ENCODE peak calls at places on chromosome 9, in seven cellular contexts. One of them, this sample, is unnamed.

GRCh38 chr9:108282872-108283271 is 572.9 kb downstream of the ACTL7B start:
- DNase-seq in trophoblast cell: no peak
- DNase-seq in IMR-90: peak; percentile 8
- DNase-seq in H9: no peak
- DNase-seq in neuronal stem cell: no peak
- DNase-seq in mesenchymal stem cell: no peak
- DNase-seq in H1: no peak
- DNase-seq in this sample: peak; percentile 42

GRCh38 chr9:21684831-21685362 is 117.5 kb upstream of the MTAP start:
- DNase-seq in trophoblast cell: no peak
- DNase-seq in IMR-90: peak; percentile 87
- DNase-seq in H9: no peak
- DNase-seq in neuronal stem cell: no peak
- DNase-seq in mesenchymal stem cell: peak; percentile 43
- DNase-seq in H1: no peak
- DNase-seq in this sample: peak; percentile 58

GRCh38 chr9:83986765-83987401 is 6.3 kb downstream of the RMI1 start:
- DNase-seq in trophoblast cell: peak; percentile 79
- DNase-seq in IMR-90: peak; percentile 37
- DNase-seq in H9: no peak
- DNase-seq in neuronal stem cell: no peak
- DNase-seq in mesenchymal stem cell: no peak
- DNase-seq in H1: no peak
- DNase-seq in this sample: no peak

GRCh38 chr9:93505518-93506123 is 52.2 kb upstream of the FAM120AOS start:
- DNase-seq in trophoblast cell: no peak
- DNase-seq in IMR-90: no peak
- DNase-seq in H9: no peak
- DNase-seq in neuronal stem cell: no peak
- DNase-seq in mesenchymal stem cell: peak; percentile 14
- DNase-seq in H1: no peak
- DNase-seq in this sample: no peak

GRCh38 chr9:130542457-130543228 is 36.7 kb upstream of the FUBP3 start:
- DNase-seq in trophoblast cell: no peak
- DNase-seq in IMR-90: no peak
- DNase-seq in H9: no peak
- DNase-seq in neuronal stem cell: no peak
- DNase-seq in mesenchymal stem cell: no peak
- DNase-seq in H1: no peak
- DNase-seq in this sample: no peak

GRCh38 chr9:108439967-108440366 is 415.8 kb downstream of the ACTL7B start:
- DNase-seq in trophoblast cell: peak; percentile 17
- DNase-seq in IMR-90: peak; percentile 76
- DNase-seq in H9: no peak
- DNase-seq in neuronal stem cell: no peak
- DNase-seq in mesenchymal stem cell: peak; percentile 73
- DNase-seq in H1: no peak
- DNase-seq in this sample: no peak

GRCh38 chr9:82601272-82601835 is 461.6 kb downstream of the RASEF start:
- DNase-seq in trophoblast cell: no peak
- DNase-seq in IMR-90: peak; percentile 74
- DNase-seq in H9: no peak
- DNase-seq in neuronal stem cell: no peak
- DNase-seq in mesenchymal stem cell: peak; percentile 83
- DNase-seq in H1: no peak
- DNase-seq in this sample: no peak

GRCh38 chr9:89592963-89593775 is 11.6 kb upstream of the GADD45G start:
- DNase-seq in trophoblast cell: peak; percentile 65
- DNase-seq in IMR-90: peak; percentile 57
- DNase-seq in H9: peak; percentile 90
- DNase-seq in neuronal stem cell: peak; percentile 44
- DNase-seq in mesenchymal stem cell: peak; percentile 92
- DNase-seq in H1: peak; percentile 72
- DNase-seq in this sample: peak; percentile 97

GRCh38 chr9:120942186-120943001 is 15.8 kb upstream of the TRAF1 start:
- DNase-seq in trophoblast cell: no peak
- DNase-seq in IMR-90: no peak
- DNase-seq in H9: no peak
- DNase-seq in neuronal stem cell: no peak
- DNase-seq in mesenchymal stem cell: no peak
- DNase-seq in H1: no peak
- DNase-seq in this sample: peak; percentile 44

GRCh38 chr9:119003218-119003617 is 366.0 kb downstream of the BRINP1 start:
- DNase-seq in trophoblast cell: no peak
- DNase-seq in IMR-90: peak; percentile 29
- DNase-seq in H9: no peak
- DNase-seq in neuronal stem cell: no peak
- DNase-seq in mesenchymal stem cell: peak; percentile 63
- DNase-seq in H1: no peak
- DNase-seq in this sample: no peak

GRCh38 chr9:89753472-89754055 is 148.8 kb downstream of the GADD45G start:
- DNase-seq in trophoblast cell: no peak
- DNase-seq in IMR-90: no peak
- DNase-seq in H9: no peak
- DNase-seq in neuronal stem cell: no peak
- DNase-seq in mesenchymal stem cell: no peak
- DNase-seq in H1: no peak
- DNase-seq in this sample: no peak

GRCh38 chr9:135296783-135297715 is 182.5 kb upstream of the PPP1R26 start:
- DNase-seq in trophoblast cell: no peak
- DNase-seq in IMR-90: no peak
- DNase-seq in H9: peak; percentile 26
- DNase-seq in neuronal stem cell: no peak
- DNase-seq in mesenchymal stem cell: no peak
- DNase-seq in H1: no peak
- DNase-seq in this sample: no peak

GRCh38 chr9:70979971-70980370 is 141.4 kb downstream of the TRPM3 start:
- DNase-seq in trophoblast cell: no peak
- DNase-seq in IMR-90: peak; percentile 31
- DNase-seq in H9: no peak
- DNase-seq in neuronal stem cell: no peak
- DNase-seq in mesenchymal stem cell: no peak
- DNase-seq in H1: no peak
- DNase-seq in this sample: no peak

GRCh38 chr9:2359821-2360220 is 261.8 kb upstream of the VLDLR start:
- DNase-seq in trophoblast cell: no peak
- DNase-seq in IMR-90: no peak
- DNase-seq in H9: no peak
- DNase-seq in neuronal stem cell: peak; percentile 31
- DNase-seq in mesenchymal stem cell: no peak
- DNase-seq in H1: no peak
- DNase-seq in this sample: no peak

GRCh38 chr9:11269036-11269435 is 656.2 kb upstream of the PTPRD start:
- DNase-seq in trophoblast cell: no peak
- DNase-seq in IMR-90: no peak
- DNase-seq in H9: no peak
- DNase-seq in neuronal stem cell: no peak
- DNase-seq in mesenchymal stem cell: no peak
- DNase-seq in H1: no peak
- DNase-seq in this sample: peak; percentile 49

GRCh38 chr9:131082774-131083512 is 13.4 kb upstream of the AIF1L start:
- DNase-seq in trophoblast cell: no peak
- DNase-seq in IMR-90: no peak
- DNase-seq in H9: no peak
- DNase-seq in neuronal stem cell: no peak
- DNase-seq in mesenchymal stem cell: no peak
- DNase-seq in H1: no peak
- DNase-seq in this sample: no peak

GRCh38 chr9:128642675-128643074 is 14.0 kb downstream of the DYNC2I2 start:
- DNase-seq in trophoblast cell: no peak
- DNase-seq in IMR-90: no peak
- DNase-seq in H9: no peak
- DNase-seq in neuronal stem cell: no peak
- DNase-seq in mesenchymal stem cell: no peak
- DNase-seq in H1: no peak
- DNase-seq in this sample: no peak

GRCh38 chr9:120926397-120926928 is at the start of gene TRAF1:
- DNase-seq in trophoblast cell: no peak
- DNase-seq in IMR-90: peak; percentile 45
- DNase-seq in H9: no peak
- DNase-seq in neuronal stem cell: no peak
- DNase-seq in mesenchymal stem cell: no peak
- DNase-seq in H1: no peak
- DNase-seq in this sample: no peak

GRCh38 chr9:14912849-14913248 is 2.6 kb upstream of the FREM1 start:
- DNase-seq in trophoblast cell: no peak
- DNase-seq in IMR-90: no peak
- DNase-seq in H9: no peak
- DNase-seq in neuronal stem cell: no peak
- DNase-seq in mesenchymal stem cell: no peak
- DNase-seq in H1: no peak
- DNase-seq in this sample: no peak

GRCh38 chr9:94150279-94150828 is 66.1 kb downstream of the PTPDC1 start:
- DNase-seq in trophoblast cell: no peak
- DNase-seq in IMR-90: no peak
- DNase-seq in H9: no peak
- DNase-seq in neuronal stem cell: no peak
- DNase-seq in mesenchymal stem cell: no peak
- DNase-seq in H1: no peak
- DNase-seq in this sample: no peak

GRCh38 chr9:105639936-105640335 is 22.3 kb upstream of the TAL2 start:
- DNase-seq in trophoblast cell: no peak
- DNase-seq in IMR-90: no peak
- DNase-seq in H9: no peak
- DNase-seq in neuronal stem cell: no peak
- DNase-seq in mesenchymal stem cell: no peak
- DNase-seq in H1: no peak
- DNase-seq in this sample: no peak

GRCh38 chr9:105637787-105638395 is 24.4 kb upstream of the TAL2 start:
- DNase-seq in trophoblast cell: no peak
- DNase-seq in IMR-90: peak; percentile 3
- DNase-seq in H9: no peak
- DNase-seq in neuronal stem cell: no peak
- DNase-seq in mesenchymal stem cell: no peak
- DNase-seq in H1: no peak
- DNase-seq in this sample: peak; percentile 8

GRCh38 chr9:105646879-105647594 is 15.2 kb upstream of the TAL2 start:
- DNase-seq in trophoblast cell: no peak
- DNase-seq in IMR-90: no peak
- DNase-seq in H9: no peak
- DNase-seq in neuronal stem cell: no peak
- DNase-seq in mesenchymal stem cell: no peak
- DNase-seq in H1: no peak
- DNase-seq in this sample: peak; percentile 17

GRCh38 chr9:105647595-105648349 is 14.5 kb upstream of the TAL2 start:
- DNase-seq in trophoblast cell: no peak
- DNase-seq in IMR-90: peak; percentile 16
- DNase-seq in H9: peak; percentile 51
- DNase-seq in neuronal stem cell: no peak
- DNase-seq in mesenchymal stem cell: no peak
- DNase-seq in H1: peak; percentile 33
- DNase-seq in this sample: peak; percentile 79

DNA sequence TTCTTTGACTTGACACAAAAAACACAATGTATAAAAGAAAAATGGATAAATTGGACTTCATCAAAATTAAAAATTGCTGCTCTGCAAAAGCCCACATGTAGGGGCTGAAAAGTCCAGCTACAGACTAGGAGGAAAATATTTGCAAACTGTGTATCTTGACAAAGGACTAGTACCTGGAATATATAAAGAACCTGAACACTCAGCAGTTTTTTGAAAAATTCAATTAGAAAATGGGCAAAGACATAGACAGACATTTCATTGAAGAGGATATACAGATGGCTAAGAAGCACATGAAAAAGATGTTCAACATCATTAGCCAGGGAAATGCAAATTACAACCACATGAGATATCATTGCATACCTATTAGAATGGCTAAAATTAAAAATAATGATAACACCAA is 18.5 kb upstream of the TAL2 start:
- DNase-seq in trophoblast cell: no peak
- DNase-seq in IMR-90: no peak
- DNase-seq in H9: no peak
- DNase-seq in neuronal stem cell: no peak
- DNase-seq in mesenchymal stem cell: no peak
- DNase-seq in H1: no peak
- DNase-seq in this sample: no peak
- H2BK120ac ChIP-seq in trophoblast cell: no peak overlapping the region
- H2BK120ac ChIP-seq in IMR-90: no peak overlapping the region
- H2BK120ac ChIP-seq in H9: no peak overlapping the region
- H2BK120ac ChIP-seq in neuronal stem cell: no peak overlapping the region
- H2BK120ac ChIP-seq in mesenchymal stem cell: no peak overlapping the region
- H2BK120ac ChIP-seq in H1: no peak overlapping the region
- H2BK120ac ChIP-seq in this sample: no peak overlapping the region

GRCh38 chr9:18805386-18805785 is 227.6 kb downstream of the SAXO1 start:
- DNase-seq in trophoblast cell: no peak
- DNase-seq in IMR-90: no peak
- DNase-seq in H9: peak; percentile 30
- DNase-seq in neuronal stem cell: no peak
- DNase-seq in mesenchymal stem cell: no peak
- DNase-seq in H1: no peak
- DNase-seq in this sample: peak; percentile 84
- H2BK120ac ChIP-seq in trophoblast cell: no peak overlapping the region
- H2BK120ac ChIP-seq in IMR-90: no peak overlapping the region
- H2BK120ac ChIP-seq in H9: no peak overlapping the region
- H2BK120ac ChIP-seq in neuronal stem cell: no peak overlapping the region
- H2BK120ac ChIP-seq in mesenchymal stem cell: no peak overlapping the region
- H2BK120ac ChIP-seq in H1: no peak overlapping the region
- H2BK120ac ChIP-seq in this sample: no peak overlapping the region

GRCh38 chr9:103335461-103335860 is 340.3 kb downstream of the CYLC2 start:
- DNase-seq in trophoblast cell: no peak
- DNase-seq in IMR-90: no peak
- DNase-seq in H9: no peak
- DNase-seq in neuronal stem cell: no peak
- DNase-seq in mesenchymal stem cell: no peak
- DNase-seq in H1: no peak
- DNase-seq in this sample: no peak
- H2BK120ac ChIP-seq in trophoblast cell: no peak overlapping the region
- H2BK120ac ChIP-seq in IMR-90: no peak overlapping the region
- H2BK120ac ChIP-seq in H9: no peak overlapping the region
- H2BK120ac ChIP-seq in neuronal stem cell: no peak overlapping the region
- H2BK120ac ChIP-seq in mesenchymal stem cell: no peak overlapping the region
- H2BK120ac ChIP-seq in H1: no peak overlapping the region
- H2BK120ac ChIP-seq in this sample: no peak overlapping the region

GRCh38 chr9:26775405-26775804 is 117.2 kb downstream of the CAAP1 start:
- DNase-seq in trophoblast cell: no peak
- DNase-seq in IMR-90: no peak
- DNase-seq in H9: no peak
- DNase-seq in neuronal stem cell: no peak
- DNase-seq in mesenchymal stem cell: no peak
- DNase-seq in H1: no peak
- DNase-seq in this sample: no peak
- H2BK120ac ChIP-seq in trophoblast cell: no peak overlapping the region
- H2BK120ac ChIP-seq in IMR-90: no peak overlapping the region
- H2BK120ac ChIP-seq in H9: no peak overlapping the region
- H2BK120ac ChIP-seq in neuronal stem cell: no peak overlapping the region
- H2BK120ac ChIP-seq in mesenchymal stem cell: no peak overlapping the region
- H2BK120ac ChIP-seq in H1: no peak overlapping the region
- H2BK120ac ChIP-seq in this sample: no peak overlapping the region

DNA sequence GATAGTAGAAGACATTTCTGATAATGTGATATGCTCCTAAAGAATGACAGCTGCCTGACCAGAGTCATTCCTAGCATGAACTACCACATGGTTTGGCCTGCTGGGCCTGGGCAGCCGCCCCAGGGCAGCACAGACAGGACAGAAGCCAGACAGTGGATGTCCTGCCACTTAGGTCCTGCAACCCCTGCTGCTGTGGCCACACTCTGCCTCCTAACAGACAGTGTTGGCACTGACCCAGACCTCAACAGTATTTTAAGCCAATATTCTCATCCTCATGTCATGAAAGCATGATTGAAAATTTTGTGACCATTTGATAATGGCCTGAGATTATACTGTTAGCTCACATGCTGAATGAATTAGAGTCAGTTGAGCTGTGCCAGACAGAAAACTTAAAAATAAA is 15.8 kb downstream of the CENPP start:
- DNase-seq in trophoblast cell: no peak
- DNase-seq in IMR-90: no peak
- DNase-seq in H9: no peak
- DNase-seq in neuronal stem cell: no peak
- DNase-seq in mesenchymal stem cell: no peak
- DNase-seq in H1: no peak
- DNase-seq in this sample: no peak
- H2BK120ac ChIP-seq in trophoblast cell: no peak overlapping the region
- H2BK120ac ChIP-seq in IMR-90: no peak overlapping the region
- H2BK120ac ChIP-seq in H9: no peak overlapping the region
- H2BK120ac ChIP-seq in neuronal stem cell: no peak overlapping the region
- H2BK120ac ChIP-seq in mesenchymal stem cell: no peak overlapping the region
- H2BK120ac ChIP-seq in H1: no peak overlapping the region
- H2BK120ac ChIP-seq in this sample: no peak overlapping the region